ENCODE peak calls at places on chromosomes 13 and 19, in seven cellular contexts. One of them, this sample, is unnamed.

GRCh38 chr19:35882074-35882832 is 13.9 kb downstream of the APLP1 start:
- DNase-seq in heart left ventricle: no peak
- DNase-seq in GM12865: peak
- DNase-seq in GM12864: peak
- DNase-seq in CD4-positive, alpha-beta T cell: peak
- DNase-seq in coronary artery: no peak
- DNase-seq in WTC11: no peak
- DNase-seq in this sample: no peak

GRCh38 chr13:40983725-40984669 is 35.1 kb downstream of the ELF1 start:
- DNase-seq in heart left ventricle: no peak
- DNase-seq in GM12864: no peak
- DNase-seq in coronary artery: no peak
- DNase-seq in CD4-positive, alpha-beta T cell: no peak
- DNase-seq in GM12865: no peak
- DNase-seq in WTC11: no peak
- DNase-seq in this sample: no peak

GRCh38 chr13:50033696-50034095 is 18.5 kb downstream of the KCNRG start:
- DNase-seq in GM12864: no peak
- DNase-seq in heart left ventricle: no peak
- DNase-seq in CD4-positive, alpha-beta T cell: no peak
- DNase-seq in WTC11: no peak
- DNase-seq in GM12865: no peak
- DNase-seq in coronary artery: no peak
- DNase-seq in this sample: no peak

GRCh38 chr19:18853755-18854427 is 22.1 kb downstream of the UPF1 start:
- DNase-seq in GM12864: no peak
- DNase-seq in heart left ventricle: no peak
- DNase-seq in coronary artery: no peak
- DNase-seq in WTC11: no peak
- DNase-seq in GM12865: no peak
- DNase-seq in CD4-positive, alpha-beta T cell: no peak
- DNase-seq in this sample: no peak

GRCh38 chr19:12665281-12665573 is 1.3 kb downstream of the MAN2B1 start:
- DNase-seq in WTC11: no peak
- DNase-seq in CD4-positive, alpha-beta T cell: peak
- DNase-seq in coronary artery: no peak
- DNase-seq in GM12864: peak
- DNase-seq in GM12865: peak
- DNase-seq in heart left ventricle: peak
- DNase-seq in this sample: peak

GRCh38 chr13:31625115-31625514 is 114.2 kb upstream of the RXFP2 start:
- DNase-seq in CD4-positive, alpha-beta T cell: no peak
- DNase-seq in WTC11: no peak
- DNase-seq in GM12864: no peak
- DNase-seq in GM12865: no peak
- DNase-seq in heart left ventricle: no peak
- DNase-seq in coronary artery: no peak
- DNase-seq in this sample: no peak

GRCh38 chr13:32314968-32315254 is 252 bp downstream of the ZAR1L start:
- DNase-seq in GM12864: peak
- DNase-seq in GM12865: peak
- DNase-seq in coronary artery: no peak
- DNase-seq in CD4-positive, alpha-beta T cell: peak
- DNase-seq in WTC11: no peak
- DNase-seq in heart left ventricle: peak
- DNase-seq in this sample: no peak

GRCh38 chr19:44212865-44213346 is 574 bp downstream of the ZNF227 start:
- DNase-seq in GM12864: no peak
- DNase-seq in GM12865: peak
- DNase-seq in CD4-positive, alpha-beta T cell: no peak
- DNase-seq in coronary artery: no peak
- DNase-seq in heart left ventricle: no peak
- DNase-seq in WTC11: no peak
- DNase-seq in this sample: no peak

GRCh38 chr19:18854982-18855381 is 23.2 kb downstream of the UPF1 start:
- DNase-seq in GM12865: no peak
- DNase-seq in CD4-positive, alpha-beta T cell: no peak
- DNase-seq in GM12864: no peak
- DNase-seq in heart left ventricle: no peak
- DNase-seq in coronary artery: no peak
- DNase-seq in WTC11: no peak
- DNase-seq in this sample: no peak

GRCh38 chr19:8206147-8207087 is 2.8 kb upstream of the CERS4 start:
- DNase-seq in heart left ventricle: no peak
- DNase-seq in WTC11: peak
- DNase-seq in GM12865: no peak
- DNase-seq in coronary artery: no peak
- DNase-seq in GM12864: no peak
- DNase-seq in CD4-positive, alpha-beta T cell: no peak
- DNase-seq in this sample: no peak

GRCh38 chr13:40660270-40660669 is 6.2 kb downstream of the FOXO1 start:
- DNase-seq in GM12864: no peak
- DNase-seq in coronary artery: no peak
- DNase-seq in WTC11: no peak
- DNase-seq in GM12865: no peak
- DNase-seq in CD4-positive, alpha-beta T cell: no peak
- DNase-seq in heart left ventricle: no peak
- DNase-seq in this sample: no peak

GRCh38 chr13:52348983-52349780 is 56.8 kb downstream of the THSD1 start:
- DNase-seq in WTC11: no peak
- DNase-seq in coronary artery: no peak
- DNase-seq in GM12865: peak
- DNase-seq in GM12864: no peak
- DNase-seq in heart left ventricle: no peak
- DNase-seq in CD4-positive, alpha-beta T cell: no peak
- DNase-seq in this sample: no peak

GRCh38 chr13:109155301-109155761 is 525.9 kb downstream of the MYO16 start:
- DNase-seq in WTC11: no peak
- DNase-seq in GM12865: no peak
- DNase-seq in CD4-positive, alpha-beta T cell: no peak
- DNase-seq in GM12864: no peak
- DNase-seq in coronary artery: no peak
- DNase-seq in heart left ventricle: no peak
- DNase-seq in this sample: no peak

GRCh38 chr13:90168953-90169352 is 1178.5 kb upstream of the MIR17HG start:
- DNase-seq in GM12865: no peak
- DNase-seq in CD4-positive, alpha-beta T cell: no peak
- DNase-seq in heart left ventricle: no peak
- DNase-seq in GM12864: no peak
- DNase-seq in coronary artery: no peak
- DNase-seq in WTC11: no peak
- DNase-seq in this sample: no peak

GRCh38 chr13:90177519-90177918 is 1170.0 kb upstream of the MIR17HG start:
- DNase-seq in CD4-positive, alpha-beta T cell: no peak
- DNase-seq in WTC11: no peak
- DNase-seq in heart left ventricle: no peak
- DNase-seq in GM12865: no peak
- DNase-seq in coronary artery: no peak
- DNase-seq in GM12864: no peak
- DNase-seq in this sample: no peak

DNA sequence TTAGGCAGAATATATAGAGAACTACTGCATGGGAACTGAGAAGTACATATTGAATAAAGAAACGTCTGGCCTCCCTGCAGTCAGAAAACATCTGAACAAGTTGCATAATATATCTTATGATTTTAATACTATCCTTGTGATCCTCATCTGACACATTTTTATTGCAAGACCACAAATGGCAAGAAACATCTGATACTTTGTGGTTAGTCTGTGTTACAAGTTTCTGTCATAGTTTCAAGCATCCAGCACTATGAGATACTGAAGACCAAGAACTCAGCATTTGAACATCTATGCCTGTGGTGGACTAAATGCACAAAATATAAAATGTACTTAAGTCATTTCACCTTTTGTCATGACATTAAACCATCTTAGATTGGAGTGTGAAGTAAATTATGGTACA is 1175.8 kb upstream of the MIR17HG start:
- DNase-seq in GM12865: no peak
- DNase-seq in WTC11: no peak
- DNase-seq in heart left ventricle: no peak
- DNase-seq in coronary artery: no peak
- DNase-seq in CD4-positive, alpha-beta T cell: no peak
- DNase-seq in GM12864: no peak
- DNase-seq in this sample: no peak
- TF ChIP-seq CTCF in GM12865: no peak
- TF ChIP-seq CTCF in WTC11: no peak
- TF ChIP-seq CTCF in heart left ventricle: no peak
- TF ChIP-seq CTCF in coronary artery: no peak
- TF ChIP-seq CTCF in CD4-positive, alpha-beta T cell: no peak
- TF ChIP-seq CTCF in GM12864: no peak
- TF ChIP-seq CTCF in this sample: no peak

GRCh38 chr19:31676271-31677004 is 327.2 kb upstream of the TSHZ3 start:
- DNase-seq in WTC11: peak
- DNase-seq in coronary artery: no peak
- DNase-seq in GM12864: no peak
- DNase-seq in GM12865: no peak
- DNase-seq in CD4-positive, alpha-beta T cell: no peak
- DNase-seq in heart left ventricle: no peak
- DNase-seq in this sample: no peak
- TF ChIP-seq CTCF in WTC11: no peak
- TF ChIP-seq CTCF in coronary artery: no peak
- TF ChIP-seq CTCF in GM12864: peak
- TF ChIP-seq CTCF in GM12865: peak
- TF ChIP-seq CTCF in CD4-positive, alpha-beta T cell: no peak
- TF ChIP-seq CTCF in heart left ventricle: no peak
- TF ChIP-seq CTCF in this sample: no peak

DNA sequence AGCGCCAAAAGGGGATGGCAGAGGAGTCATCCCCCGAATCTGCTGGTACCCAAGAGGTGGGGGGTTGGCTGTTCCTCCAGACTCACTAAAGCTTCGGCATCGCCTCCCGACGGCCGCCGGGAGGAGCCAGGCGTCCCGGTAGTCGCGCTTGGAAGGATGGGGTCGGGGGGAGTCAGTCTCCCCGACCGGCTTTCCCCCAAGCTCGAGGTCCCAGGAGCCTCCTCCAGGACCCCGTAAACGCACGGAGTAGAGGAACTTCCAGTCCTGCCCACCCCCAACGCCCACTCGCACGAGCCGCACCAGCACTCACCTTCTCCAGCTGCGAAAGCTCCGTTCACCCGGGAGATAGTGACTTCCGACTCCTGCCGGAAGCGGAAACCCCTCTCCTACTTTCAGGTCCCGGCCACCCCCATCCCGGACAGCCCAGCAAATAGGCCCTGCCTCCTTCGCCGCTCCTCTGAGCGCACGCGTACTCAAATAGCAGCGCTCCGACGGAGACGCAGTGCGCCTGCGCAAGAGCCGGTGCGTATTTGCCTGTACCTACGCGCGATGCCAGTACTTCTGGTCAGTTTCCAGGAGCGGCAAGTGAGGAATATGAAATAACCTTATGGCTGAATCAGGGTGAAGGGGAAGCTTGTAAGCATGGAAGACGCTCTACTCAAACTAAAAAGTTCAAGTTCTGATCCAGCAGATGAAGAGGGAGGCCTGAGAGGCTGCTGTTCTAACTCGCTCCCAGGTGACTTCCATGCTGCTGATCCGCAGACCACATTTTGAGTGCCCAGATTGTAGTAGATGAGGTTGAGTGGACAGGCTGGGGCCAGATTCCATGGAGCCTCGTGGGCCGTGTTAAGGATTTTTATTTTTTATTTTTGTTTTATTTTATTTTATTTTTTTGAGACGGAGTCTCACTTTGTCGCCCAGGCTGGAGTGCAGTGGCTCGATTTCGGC is at the start of gene ELOF1:
- DNase-seq in WTC11: peak
- DNase-seq in coronary artery: peak
- DNase-seq in CD4-positive, alpha-beta T cell: peak
- DNase-seq in GM12865: peak
- DNase-seq in heart left ventricle: peak
- DNase-seq in GM12864: peak
- DNase-seq in this sample: peak
- TF ChIP-seq CTCF in WTC11: no peak
- TF ChIP-seq CTCF in coronary artery: no peak
- TF ChIP-seq CTCF in CD4-positive, alpha-beta T cell: no peak
- TF ChIP-seq CTCF in GM12865: no peak
- TF ChIP-seq CTCF in heart left ventricle: no peak
- TF ChIP-seq CTCF in GM12864: peak
- TF ChIP-seq CTCF in this sample: peak

GRCh38 chr13:24270639-24271131 is 38.7 kb upstream of the C1QTNF9 start:
- DNase-seq in GM12865: peak
- DNase-seq in coronary artery: peak
- DNase-seq in WTC11: no peak
- DNase-seq in CD4-positive, alpha-beta T cell: no peak
- DNase-seq in heart left ventricle: peak
- DNase-seq in GM12864: peak
- DNase-seq in this sample: peak
- TF ChIP-seq CTCF in GM12865: no peak
- TF ChIP-seq CTCF in coronary artery: peak
- TF ChIP-seq CTCF in WTC11: no peak
- TF ChIP-seq CTCF in CD4-positive, alpha-beta T cell: no peak
- TF ChIP-seq CTCF in heart left ventricle: no peak
- TF ChIP-seq CTCF in GM12864: peak
- TF ChIP-seq CTCF in this sample: no peak

DNA sequence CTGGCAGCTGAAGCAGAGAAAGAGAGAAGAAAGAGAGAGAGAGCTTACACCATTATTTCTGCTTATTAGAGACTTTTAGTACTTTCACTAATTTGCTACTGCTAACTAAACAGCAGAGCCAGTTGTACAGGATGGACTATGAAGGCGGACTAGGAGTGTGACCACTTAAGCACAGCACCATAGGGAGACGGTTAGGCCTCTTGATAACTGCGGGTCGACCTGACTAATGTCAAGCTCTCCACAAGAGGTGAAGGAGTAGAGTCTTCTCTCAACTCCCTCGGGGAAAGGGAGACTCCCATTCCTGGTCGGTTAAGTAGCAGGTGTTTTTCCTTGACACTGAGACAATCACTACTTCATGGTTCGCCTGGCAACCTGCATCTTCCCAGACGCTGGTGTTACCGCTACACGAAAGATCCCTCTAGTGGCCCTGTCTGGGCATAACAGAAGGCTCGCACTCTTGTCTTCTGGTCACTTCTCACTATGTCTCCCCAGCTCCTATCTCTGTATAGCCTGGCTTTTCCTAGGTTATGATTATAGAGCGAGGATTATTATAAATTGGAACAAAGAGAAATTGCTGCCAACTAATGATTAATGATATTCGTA is 5.3 kb upstream of the PSG7 start:
- DNase-seq in CD4-positive, alpha-beta T cell: no peak
- DNase-seq in GM12865: peak
- DNase-seq in heart left ventricle: no peak
- DNase-seq in GM12864: no peak
- DNase-seq in coronary artery: no peak
- DNase-seq in WTC11: peak
- DNase-seq in this sample: no peak
- TF ChIP-seq CTCF in CD4-positive, alpha-beta T cell: no peak
- TF ChIP-seq CTCF in GM12865: peak
- TF ChIP-seq CTCF in heart left ventricle: no peak
- TF ChIP-seq CTCF in GM12864: peak
- TF ChIP-seq CTCF in coronary artery: no peak
- TF ChIP-seq CTCF in WTC11: peak
- TF ChIP-seq CTCF in this sample: peak

GRCh38 chr13:99916366-99917103 is 55.0 kb downstream of the ZIC5 start:
- DNase-seq in heart left ventricle: no peak
- DNase-seq in CD4-positive, alpha-beta T cell: no peak
- DNase-seq in WTC11: no peak
- DNase-seq in GM12865: peak
- DNase-seq in coronary artery: no peak
- DNase-seq in GM12864: peak
- DNase-seq in this sample: no peak
- TF ChIP-seq CTCF in heart left ventricle: peak
- TF ChIP-seq CTCF in CD4-positive, alpha-beta T cell: peak
- TF ChIP-seq CTCF in WTC11: peak
- TF ChIP-seq CTCF in GM12865: peak
- TF ChIP-seq CTCF in coronary artery: peak
- TF ChIP-seq CTCF in GM12864: peak
- TF ChIP-seq CTCF in this sample: peak

GRCh38 chr13:94579063-94579462 is 16.9 kb downstream of the TGDS start:
- DNase-seq in coronary artery: no peak
- DNase-seq in heart left ventricle: no peak
- DNase-seq in GM12864: no peak
- DNase-seq in CD4-positive, alpha-beta T cell: no peak
- DNase-seq in WTC11: no peak
- DNase-seq in GM12865: no peak
- DNase-seq in this sample: no peak
- TF ChIP-seq CTCF in coronary artery: no peak
- TF ChIP-seq CTCF in heart left ventricle: no peak
- TF ChIP-seq CTCF in GM12864: no peak
- TF ChIP-seq CTCF in CD4-positive, alpha-beta T cell: no peak
- TF ChIP-seq CTCF in WTC11: no peak
- TF ChIP-seq CTCF in GM12865: no peak
- TF ChIP-seq CTCF in this sample: no peak